ENCODE peak calls at places on chromosome 13, in four cellular contexts. One of them, this sample, is unnamed.

GRCh38 chr13:30463820-30464495 is 1.8 kb downstream of the HMGB1 start:
- DNase-seq in mucosa of gallbladder: peak
- DNase-seq in kidney: peak
- DNase-seq in NCI-H1092: no peak
- DNase-seq in this sample: peak

GRCh38 chr13:36096411-36097184 is 34.6 kb downstream of the DCLK1 start:
- DNase-seq in mucosa of gallbladder: no peak
- DNase-seq in kidney: no peak
- DNase-seq in NCI-H1092: no peak
- DNase-seq in this sample: peak

GRCh38 chr13:50911051-50911690 is 1.6 kb downstream of the RNASEH2B start:
- DNase-seq in mucosa of gallbladder: no peak
- DNase-seq in kidney: no peak
- DNase-seq in NCI-H1092: no peak
- DNase-seq in this sample: peak

GRCh38 chr13:114145722-114146121 is 13.3 kb upstream of the RASA3 start:
- DNase-seq in mucosa of gallbladder: no peak
- DNase-seq in kidney: no peak
- DNase-seq in NCI-H1092: no peak
- DNase-seq in this sample: no peak

GRCh38 chr13:110413311-110414040 is 106.4 kb downstream of the COL4A2 start:
- DNase-seq in mucosa of gallbladder: no peak
- DNase-seq in kidney: peak
- DNase-seq in NCI-H1092: no peak
- DNase-seq in this sample: no peak

GRCh38 chr13:112587359-112587766 is 590 bp downstream of the TUBGCP3 start:
- DNase-seq in mucosa of gallbladder: peak
- DNase-seq in kidney: peak
- DNase-seq in NCI-H1092: peak
- DNase-seq in this sample: peak

GRCh38 chr13:30681489-30682242 is 53.7 kb upstream of the ALOX5AP start:
- DNase-seq in mucosa of gallbladder: no peak
- DNase-seq in kidney: no peak
- DNase-seq in NCI-H1092: no peak
- DNase-seq in this sample: peak

GRCh38 chr13:46288570-46289259 is 77.0 kb downstream of the LRRC63 start:
- DNase-seq in mucosa of gallbladder: no peak
- DNase-seq in kidney: no peak
- DNase-seq in NCI-H1092: peak
- DNase-seq in this sample: peak

GRCh38 chr13:42720116-42720857 is 61.1 kb upstream of the FAM216B start:
- DNase-seq in mucosa of gallbladder: peak
- DNase-seq in kidney: no peak
- DNase-seq in NCI-H1092: no peak
- DNase-seq in this sample: peak

GRCh38 chr13:35857769-35858168 is 273.4 kb downstream of the DCLK1 start:
- DNase-seq in mucosa of gallbladder: no peak
- DNase-seq in kidney: no peak
- DNase-seq in NCI-H1092: no peak
- DNase-seq in this sample: peak

GRCh38 chr13:34842466-34842865 is 99.6 kb upstream of the NBEA start:
- DNase-seq in mucosa of gallbladder: no peak
- DNase-seq in kidney: no peak
- DNase-seq in NCI-H1092: no peak
- DNase-seq in this sample: no peak

GRCh38 chr13:76685938-76686337 is 200.3 kb downstream of the KCTD12 start:
- DNase-seq in mucosa of gallbladder: no peak
- DNase-seq in kidney: no peak
- DNase-seq in NCI-H1092: no peak
- DNase-seq in this sample: no peak

GRCh38 chr13:23608138-23608537 is 37.9 kb downstream of the TNFRSF19 start:
- DNase-seq in mucosa of gallbladder: no peak
- DNase-seq in kidney: no peak
- DNase-seq in NCI-H1092: no peak
- DNase-seq in this sample: no peak

GRCh38 chr13:46620029-46620428 is 67.1 kb downstream of the LRCH1 start:
- DNase-seq in mucosa of gallbladder: no peak
- DNase-seq in kidney: no peak
- DNase-seq in NCI-H1092: no peak
- DNase-seq in this sample: no peak